ENCODE peak calls at places on chromosomes 12 and 14, in four cellular contexts. Y is mucosa of gallbladder, S is H9, J is sciatic nerve. O is an unnamed sample.

GRCh38 chr12:27637524-27637923 is 58.7 kb upstream of the REP15 start:
- DNase-seq in Y (no peak), J (no peak), S (no peak), O (no peak)

GRCh38 chr14:97329701-97330100 is 532.5 kb downstream of the VRK1 start:
- DNase-seq in J (no peak), Y (no peak), S (no peak), O (no peak)

GRCh38 chr12:132182711-132183365 is 38.6 kb downstream of the NOC4L start:
- DNase-seq in Y (no peak), J (no peak), S (no peak), O (no peak)

GRCh38 chr14:92783813-92784431 is 10.2 kb upstream of the GOLGA5 start:
- DNase-seq in S (no peak), J (no peak), Y (peak), O (no peak)

GRCh38 chr12:58465418-58465817 is 454.9 kb downstream of the LRIG3 start:
- DNase-seq in Y (no peak), J (no peak), S (no peak), O (no peak)

GRCh38 chr14:87805315-87805723 is 187.7 kb downstream of the GALC start:
- DNase-seq in Y (no peak), J (no peak), S (peak), O (peak)

GRCh38 chr12:59719701-59720100 is 123.9 kb downstream of the SLC16A7 start:
- DNase-seq in Y (no peak), J (no peak), S (no peak), O (no peak)

GRCh38 chr14:39755269-39755878 is 323.1 kb upstream of the FBXO33 start:
- DNase-seq in J (no peak), S (no peak), Y (no peak), O (no peak)

GRCh38 chr12:25054783-25055144 is 105.9 kb upstream of the BCAT1 start:
- DNase-seq in J (no peak), S (no peak), Y (no peak), O (peak)

GRCh38 chr12:42498549-42499247 is 90.8 kb downstream of the PRICKLE1 start:
- DNase-seq in Y (no peak), J (no peak), S (no peak), O (no peak)

GRCh38 chr12:67042697-67043131 is 226.4 kb upstream of the CAND1 start:
- DNase-seq in Y (peak), S (peak), J (no peak), O (no peak)

O was measured in activated gamma-delta T cell treated with anti-CD3 and anti-CD28 coated beads, Interleukin-2, amount 50 U/mL, for 16 hours.